ENCODE peak calls at places on chromosomes 2 and 18, in eight cellular contexts. J is activated CD4-positive, alpha-beta T cell treated with anti-CD3 and anti-CD28 coated beads for 48 hours; L is NCI-H774; T is IMR-90; B is stimulated activated naive B cell treated with anti-CD40 and anti-IgM and Interleukin-4, amounts not matched to agents 10 μg/mL and 1 μg/mL and 100 μg/mL, for 72 hours; I is CD4-positive, alpha-beta T cell; R is aorta; F is activated T-cell treated with anti-CD3 and anti-CD28 coated beads, Interleukin-2, amount 50 U/mL, for 4 hours. O is an unnamed sample.

GRCh38 chr2:60837123-60837522 is 44.3 kb upstream of the REL start:
- DNase-seq in L (no peak), F (no peak), T (no peak), J (no peak), I (no peak), R (no peak), B (peak), O (no peak)

GRCh38 chr2:28224648-28225471 is 167.8 kb upstream of the FOSL2 start:
- DNase-seq in F (no peak), R (no peak), J (no peak), T (peak), B (no peak), L (no peak), I (no peak), O (no peak)

GRCh38 chr18:59885579-59886163 is 14.1 kb upstream of the PMAIP1 start:
- DNase-seq in I (no peak), B (peak), L (no peak), F (no peak), J (peak), T (peak), R (no peak), O (no peak)

GRCh38 chr2:237923507-237924163 is 43.2 kb upstream of the UBE2F start:
- DNase-seq in R (peak), I (peak), F (peak), J (peak), T (peak), B (peak), L (peak), O (peak)

GRCh38 chr2:121613152-121613551 is 36.1 kb downstream of the CLASP1 start:
- DNase-seq in J (no peak), B (no peak), R (no peak), F (no peak), L (no peak), T (no peak), I (no peak), O (no peak)

GRCh38 chr2:145724499-145724898 is 1204.6 kb upstream of the ZEB2 start:
- DNase-seq in B (no peak), F (no peak), J (no peak), I (no peak), R (no peak), T (no peak), L (no peak), O (peak)

GRCh38 chr2:228777855-228778355 is 493.2 kb downstream of the PID1 start:
- DNase-seq in I (no peak), B (no peak), R (no peak), T (peak), J (no peak), F (no peak), L (no peak), O (no peak)

GRCh38 chr18:66548747-66549146 is 55.1 kb downstream of the CDH19 start:
- DNase-seq in L (no peak), I (no peak), R (no peak), J (no peak), T (no peak), B (no peak), F (no peak), O (no peak)

GRCh38 chr2:241850544-241851324 is 8.0 kb downstream of the PDCD1 start:
- DNase-seq in F (no peak), I (no peak), R (peak), T (no peak), L (no peak), B (no peak), J (no peak), O (no peak)

GRCh38 chr2:210199186-210199765 is 26.0 kb downstream of the ACADL start:
- DNase-seq in L (no peak), I (no peak), R (no peak), J (no peak), B (no peak), F (no peak), T (peak), O (peak)

GRCh38 chr2:64404002-64404731 is 49.8 kb upstream of the LGALSL start:
- DNase-seq in T (peak), I (no peak), B (no peak), J (no peak), L (no peak), F (no peak), R (peak), O (no peak)

GRCh38 chr2:240353086-240353798 is 82.2 kb upstream of the GPC1 start:
- DNase-seq in R (peak), L (no peak), T (no peak), F (no peak), I (no peak), J (no peak), B (no peak), O (no peak)

GRCh38 chr2:189599245-189599644 is 18.7 kb upstream of the SLC40A1 start:
- DNase-seq in L (no peak), F (no peak), I (no peak), B (no peak), T (peak), R (no peak), J (no peak), O (no peak)

GRCh38 chr2:11930211-11930761 is 183.9 kb downstream of the LPIN1 start:
- DNase-seq in F (no peak), L (no peak), B (peak), R (no peak), J (peak), T (no peak), I (no peak), O (no peak)

GRCh38 chr2:165725421-165725820 is 68.6 kb downstream of the GALNT3 start:
- DNase-seq in B (no peak), I (no peak), J (no peak), R (no peak), T (peak), L (no peak), F (no peak), O (no peak)

GRCh38 chr2:15931514-15931870 is 8.9 kb upstream of the MYCN start:
- DNase-seq in R (no peak), J (no peak), B (no peak), T (no peak), F (no peak), I (no peak), L (no peak), O (no peak)

GRCh38 chr2:100399714-100400113 is 17.8 kb downstream of the CHST10 start:
- DNase-seq in F (no peak), T (no peak), I (no peak), B (no peak), R (no peak), J (no peak), L (no peak), O (no peak)

GRCh38 chr2:112782234-112782799 is 2.0 kb downstream of the IL1A start:
- DNase-seq in J (no peak), L (no peak), F (no peak), B (no peak), I (no peak), R (no peak), T (no peak), O (no peak)

GRCh38 chr2:189511935-189512334 is 68.7 kb downstream of the SLC40A1 start:
- DNase-seq in F (no peak), T (no peak), B (no peak), J (no peak), I (no peak), L (no peak), R (no peak), O (no peak)

GRCh38 chr2:233801357-233802131 is 23.4 kb downstream of the MROH2A start:
- DNase-seq in J (peak), T (peak), R (no peak), I (no peak), B (no peak), L (no peak), F (no peak), O (no peak)